ENCODE peak calls at places on chromosomes 4 and X, in four cellular contexts. E is GM13976, Z is neuronal stem cell, G is hypothalamus. F is an unnamed sample.
A peak's percentile ranks its signal among the peaks of the same experiment; 100 is the strongest.

GRCh38 chrX:143873343-143873742 is 10.5 kb upstream of the UBE2NL start:
- DNase-seq in Z (no peak), G (no peak), E (no peak), F (no peak)

GRCh38 chr4:59936566-59936965 is 1263.6 kb upstream of the ADGRL3 start:
- DNase-seq in E (no peak), G (no peak), Z (no peak), F (no peak)

GRCh38 chrX:14697453-14697852 is 168.1 kb downstream of the GLRA2 start:
- DNase-seq in G (no peak), Z (peak; percentile 1), E (peak; percentile 9), F (no peak)

GRCh38 chrX:7334253-7334935 is 186.4 kb upstream of the PUDP start:
- DNase-seq in G (no peak), E (no peak), Z (no peak), F (no peak)

GRCh38 chr4:147599764-147600163 is 17.4 kb upstream of the TMEM184C start:
- DNase-seq in E (no peak), Z (no peak), G (no peak), F (no peak)

GRCh38 chr4:122000849-122001248 is 49.0 kb upstream of the TRPC3 start:
- DNase-seq in E (no peak), Z (no peak), G (no peak), F (no peak)

GRCh38 chr4:38673109-38673978 is 9.3 kb downstream of the KLF3 start:
- DNase-seq in G (no peak), E (no peak), Z (no peak), F (no peak)

GRCh38 chrX:15468036-15468435 is 25.1 kb downstream of the PIR start:
- DNase-seq in Z (no peak), E (peak; percentile 21), G (no peak), F (no peak)

GRCh38 chr4:168630445-168631187 is 133.8 kb downstream of the PALLD start:
- DNase-seq in G (no peak), Z (no peak), E (no peak), F (no peak)

GRCh38 chrX:17441965-17442364 is 67.0 kb downstream of the NHS start:
- DNase-seq in E (no peak), Z (no peak), G (no peak), F (no peak)

GRCh38 chr4:25401066-25401465 is 24.0 kb downstream of the ANAPC4 start:
- DNase-seq in Z (no peak), G (no peak), E (no peak), F (no peak)

GRCh38 chr4:1819284-1819683 is 26.2 kb downstream of the FGFR3 start:
- DNase-seq in G (no peak), E (no peak), Z (no peak), F (no peak)

GRCh38 chrX:1390621-1391369 is 1.1 kb downstream of the SLC25A6 start:
- DNase-seq in E (no peak), G (no peak), Z (no peak), F (no peak)

GRCh38 chr4:110268352-110268751 is 69.9 kb upstream of the ELOVL6 start:
- DNase-seq in E (peak; percentile 28), Z (no peak), G (no peak), F (no peak)

GRCh38 chrX:57929373-57929772 is 19.1 kb upstream of the ZXDA start:
- DNase-seq in Z (no peak), G (no peak), E (no peak), F (no peak)

GRCh38 chr4:147546341-147546740 is 65.4 kb downstream of the EDNRA start:
- DNase-seq in G (no peak), Z (no peak), E (no peak), F (no peak)

GRCh38 chr4:36244257-36245084 is at the start of gene ARAP2:
- DNase-seq in E (peak; percentile 81), G (peak; percentile 79), Z (peak; percentile 35), F (no peak)

GRCh38 chr4:128768373-128768996 is 41.0 kb upstream of the JADE1 start:
- DNase-seq in G (no peak), Z (no peak), E (no peak), F (no peak)

GRCh38 chrX:86012188-86012587 is 35.2 kb downstream of the CHM start:
- DNase-seq in Z (no peak), E (no peak), G (no peak), F (no peak)

GRCh38 chrX:50125480-50125879 is 75.3 kb downstream of the AKAP4 start:
- DNase-seq in Z (no peak), G (no peak), E (no peak), F (no peak)

GRCh38 chr4:104420766-104421165 is 73.9 kb downstream of the CXXC4 start:
- DNase-seq in Z (peak; percentile 49), E (no peak), G (no peak), F (no peak)

GRCh38 chr4:53208749-53209148 is 157.1 kb downstream of the SCFD2 start:
- DNase-seq in E (no peak), G (no peak), Z (no peak), F (no peak)

GRCh38 chr4:98746936-98747658 is 88.7 kb upstream of the TSPAN5 start:
- DNase-seq in G (no peak), Z (no peak), E (no peak), F (no peak)

GRCh38 chrX:142089193-142089592 is 115.9 kb downstream of the MAGEC2 start:
- DNase-seq in Z (no peak), G (no peak), E (no peak), F (no peak)

GRCh38 chr4:53196872-53197759 is 168.7 kb downstream of the SCFD2 start:
- DNase-seq in E (peak; percentile 37), G (no peak), Z (peak; percentile 74), F (peak; percentile 40)

GRCh38 chr4:29717658-29718057 is 1002.5 kb upstream of the PCDH7 start:
- DNase-seq in Z (no peak), G (no peak), E (no peak), F (no peak)

GRCh38 chr4:47349323-47349722 is 114.2 kb downstream of the COMMD8 start:
- DNase-seq in Z (no peak), G (no peak), E (no peak), F (no peak)

GRCh38 chr4:22233257-22233656 is 282.6 kb downstream of the ADGRA3 start:
- DNase-seq in E (no peak), G (no peak), Z (no peak), F (no peak)

GRCh38 chr4:149634368-149634767 is 181.3 kb downstream of the IQCM start:
- DNase-seq in E (no peak), Z (no peak), G (no peak), F (no peak)

GRCh38 chr4:134337584-134337983 is 136.0 kb upstream of the PABPC4L start:
- DNase-seq in E (no peak), Z (no peak), G (no peak), F (no peak)

GRCh38 chr4:152850377-152850776 is 70.6 kb downstream of the ARFIP1 start:
- DNase-seq in Z (no peak), E (peak; percentile 24), G (no peak), F (no peak)

GRCh38 chr4:171478181-171478580 is 335.0 kb upstream of the GALNTL6 start:
- DNase-seq in G (no peak), Z (no peak), E (no peak), F (no peak)

GRCh38 chr4:2332201-2332975 is 70.5 kb upstream of the MXD4 start:
- DNase-seq in G (no peak), Z (no peak), E (no peak), F (no peak)

GRCh38 chr4:82293304-82293703 is 80.5 kb downstream of the HNRNPD start:
- DNase-seq in G (no peak), Z (no peak), E (peak; percentile 45), F (peak; percentile 37)

F was measured in GM12864.